ENCODE peak calls at places on chromosomes 4 and X, in eight cellular contexts. One of them, this sample, is unnamed.

GRCh38 chrX:49291615-49292337 is 11.7 kb upstream of the GAGE10 start:
- DNase-seq in fibroblast of the aortic adventitia: peak
- DNase-seq in EL: peak
- DNase-seq in Right ventricle myocardium inferior: no peak
- DNase-seq in fibroblast of pulmonary artery: peak
- DNase-seq in Jurkat, Clone E6-1: peak
- DNase-seq in HT-29: peak
- DNase-seq in BE2C: peak
- DNase-seq in this sample: peak

GRCh38 chr4:8260656-8261111 is 8.9 kb upstream of the HTRA3 start:
- DNase-seq in fibroblast of the aortic adventitia: peak
- DNase-seq in EL: peak
- DNase-seq in Right ventricle myocardium inferior: no peak
- DNase-seq in fibroblast of pulmonary artery: peak
- DNase-seq in Jurkat, Clone E6-1: no peak
- DNase-seq in HT-29: no peak
- DNase-seq in BE2C: peak
- DNase-seq in this sample: peak

GRCh38 chrX:55907968-55908607 is 190.5 kb downstream of the RRAGB start:
- DNase-seq in fibroblast of the aortic adventitia: no peak
- DNase-seq in EL: peak
- DNase-seq in Right ventricle myocardium inferior: peak
- DNase-seq in fibroblast of pulmonary artery: peak
- DNase-seq in Jurkat, Clone E6-1: peak
- DNase-seq in HT-29: peak
- DNase-seq in BE2C: peak
- DNase-seq in this sample: peak

GRCh38 chr4:7597281-7597680 is 162.6 kb upstream of the PSAPL1 start:
- DNase-seq in fibroblast of the aortic adventitia: no peak
- DNase-seq in EL: no peak
- DNase-seq in Right ventricle myocardium inferior: no peak
- DNase-seq in fibroblast of pulmonary artery: no peak
- DNase-seq in Jurkat, Clone E6-1: no peak
- DNase-seq in HT-29: no peak
- DNase-seq in BE2C: no peak
- DNase-seq in this sample: no peak

GRCh38 chrX:49192722-49193328 is 6.7 kb upstream of the PRICKLE3 start:
- DNase-seq in fibroblast of the aortic adventitia: peak
- DNase-seq in EL: no peak
- DNase-seq in Right ventricle myocardium inferior: no peak
- DNase-seq in fibroblast of pulmonary artery: peak
- DNase-seq in Jurkat, Clone E6-1: peak
- DNase-seq in HT-29: peak
- DNase-seq in BE2C: peak
- DNase-seq in this sample: peak

GRCh38 chrX:56783996-56784620 is 55.1 kb downstream of the NBDY start:
- DNase-seq in fibroblast of the aortic adventitia: no peak
- DNase-seq in EL: no peak
- DNase-seq in Right ventricle myocardium inferior: no peak
- DNase-seq in fibroblast of pulmonary artery: no peak
- DNase-seq in Jurkat, Clone E6-1: no peak
- DNase-seq in HT-29: no peak
- DNase-seq in BE2C: no peak
- DNase-seq in this sample: no peak

GRCh38 chr4:73776363-73776762 is 36.0 kb downstream of the CXCL8 start:
- DNase-seq in fibroblast of the aortic adventitia: peak
- DNase-seq in EL: peak
- DNase-seq in Right ventricle myocardium inferior: no peak
- DNase-seq in fibroblast of pulmonary artery: peak
- DNase-seq in Jurkat, Clone E6-1: no peak
- DNase-seq in HT-29: peak
- DNase-seq in BE2C: no peak
- DNase-seq in this sample: peak

GRCh38 chr4:33357121-33357520 is 2637.0 kb downstream of the PCDH7 start:
- DNase-seq in fibroblast of the aortic adventitia: no peak
- DNase-seq in EL: no peak
- DNase-seq in Right ventricle myocardium inferior: no peak
- DNase-seq in fibroblast of pulmonary artery: peak
- DNase-seq in Jurkat, Clone E6-1: no peak
- DNase-seq in HT-29: no peak
- DNase-seq in BE2C: no peak
- DNase-seq in this sample: no peak

GRCh38 chr4:120704529-120704928 is 218.0 kb downstream of the PRDM5 start:
- DNase-seq in fibroblast of the aortic adventitia: no peak
- DNase-seq in EL: no peak
- DNase-seq in Right ventricle myocardium inferior: no peak
- DNase-seq in fibroblast of pulmonary artery: no peak
- DNase-seq in Jurkat, Clone E6-1: no peak
- DNase-seq in HT-29: no peak
- DNase-seq in BE2C: no peak
- DNase-seq in this sample: no peak

GRCh38 chr4:3316146-3316545 is 23.3 kb downstream of the RGS12 start:
- DNase-seq in fibroblast of the aortic adventitia: no peak
- DNase-seq in EL: no peak
- DNase-seq in Right ventricle myocardium inferior: no peak
- DNase-seq in fibroblast of pulmonary artery: no peak
- DNase-seq in Jurkat, Clone E6-1: no peak
- DNase-seq in HT-29: no peak
- DNase-seq in BE2C: peak
- DNase-seq in this sample: no peak

GRCh38 chrX:86078650-86079049 is 31.3 kb upstream of the CHM start:
- DNase-seq in fibroblast of the aortic adventitia: peak
- DNase-seq in EL: no peak
- DNase-seq in Right ventricle myocardium inferior: no peak
- DNase-seq in fibroblast of pulmonary artery: peak
- DNase-seq in Jurkat, Clone E6-1: no peak
- DNase-seq in HT-29: no peak
- DNase-seq in BE2C: no peak
- DNase-seq in this sample: no peak

GRCh38 chrX:43881410-43882293 is 598 bp downstream of the MAOB start:
- DNase-seq in fibroblast of the aortic adventitia: no peak
- DNase-seq in EL: no peak
- DNase-seq in Right ventricle myocardium inferior: no peak
- DNase-seq in fibroblast of pulmonary artery: no peak
- DNase-seq in Jurkat, Clone E6-1: no peak
- DNase-seq in HT-29: no peak
- DNase-seq in BE2C: no peak
- DNase-seq in this sample: no peak

GRCh38 chr4:186243331-186243730 is 16.0 kb downstream of the KLKB1 start:
- DNase-seq in fibroblast of the aortic adventitia: no peak
- DNase-seq in EL: no peak
- DNase-seq in Right ventricle myocardium inferior: no peak
- DNase-seq in fibroblast of pulmonary artery: no peak
- DNase-seq in Jurkat, Clone E6-1: no peak
- DNase-seq in HT-29: no peak
- DNase-seq in BE2C: no peak
- DNase-seq in this sample: no peak

GRCh38 chr4:7431696-7432530 is 2.8 kb downstream of the PSAPL1 start:
- DNase-seq in fibroblast of the aortic adventitia: no peak
- DNase-seq in EL: no peak
- DNase-seq in Right ventricle myocardium inferior: no peak
- DNase-seq in fibroblast of pulmonary artery: no peak
- DNase-seq in Jurkat, Clone E6-1: no peak
- DNase-seq in HT-29: no peak
- DNase-seq in BE2C: no peak
- DNase-seq in this sample: no peak

GRCh38 chr4:80434238-80434637 is 98.7 kb downstream of the CFAP299 start:
- DNase-seq in fibroblast of the aortic adventitia: peak
- DNase-seq in EL: peak
- DNase-seq in Right ventricle myocardium inferior: no peak
- DNase-seq in fibroblast of pulmonary artery: peak
- DNase-seq in Jurkat, Clone E6-1: no peak
- DNase-seq in HT-29: no peak
- DNase-seq in BE2C: no peak
- DNase-seq in this sample: peak

GRCh38 chrX:14676431-14676830 is 147.1 kb downstream of the GLRA2 start:
- DNase-seq in fibroblast of the aortic adventitia: no peak
- DNase-seq in EL: peak
- DNase-seq in Right ventricle myocardium inferior: no peak
- DNase-seq in fibroblast of pulmonary artery: peak
- DNase-seq in Jurkat, Clone E6-1: no peak
- DNase-seq in HT-29: no peak
- DNase-seq in BE2C: no peak
- DNase-seq in this sample: no peak

GRCh38 chrX:17441965-17442364 is 67.0 kb downstream of the NHS start:
- DNase-seq in fibroblast of the aortic adventitia: peak
- DNase-seq in EL: peak
- DNase-seq in Right ventricle myocardium inferior: no peak
- DNase-seq in fibroblast of pulmonary artery: peak
- DNase-seq in Jurkat, Clone E6-1: no peak
- DNase-seq in HT-29: no peak
- DNase-seq in BE2C: no peak
- DNase-seq in this sample: peak

GRCh38 chrX:79096339-79096638 is 48.2 kb upstream of the GPR174 start:
- DNase-seq in fibroblast of the aortic adventitia: no peak
- DNase-seq in EL: no peak
- DNase-seq in Right ventricle myocardium inferior: no peak
- DNase-seq in fibroblast of pulmonary artery: no peak
- DNase-seq in Jurkat, Clone E6-1: peak
- DNase-seq in HT-29: no peak
- DNase-seq in BE2C: no peak
- DNase-seq in this sample: no peak

GRCh38 chrX:123424546-123424945 is 240.5 kb downstream of the GRIA3 start:
- DNase-seq in fibroblast of the aortic adventitia: peak
- DNase-seq in EL: peak
- DNase-seq in Right ventricle myocardium inferior: no peak
- DNase-seq in fibroblast of pulmonary artery: peak
- DNase-seq in Jurkat, Clone E6-1: no peak
- DNase-seq in HT-29: no peak
- DNase-seq in BE2C: no peak
- DNase-seq in this sample: peak

GRCh38 chr4:665751-666435 is 8.2 kb downstream of the ATP5ME start:
- DNase-seq in fibroblast of the aortic adventitia: no peak
- DNase-seq in EL: no peak
- DNase-seq in Right ventricle myocardium inferior: peak
- DNase-seq in fibroblast of pulmonary artery: no peak
- DNase-seq in Jurkat, Clone E6-1: no peak
- DNase-seq in HT-29: no peak
- DNase-seq in BE2C: no peak
- DNase-seq in this sample: no peak

GRCh38 chrX:129490330-129490729 is 33.0 kb downstream of the SMARCA1 start:
- DNase-seq in fibroblast of the aortic adventitia: no peak
- DNase-seq in EL: no peak
- DNase-seq in Right ventricle myocardium inferior: no peak
- DNase-seq in fibroblast of pulmonary artery: no peak
- DNase-seq in Jurkat, Clone E6-1: no peak
- DNase-seq in HT-29: no peak
- DNase-seq in BE2C: no peak
- DNase-seq in this sample: no peak

GRCh38 chrX:130725519-130725918 is 177.5 kb downstream of the ENOX2 start:
- DNase-seq in fibroblast of the aortic adventitia: peak
- DNase-seq in EL: no peak
- DNase-seq in Right ventricle myocardium inferior: no peak
- DNase-seq in fibroblast of pulmonary artery: no peak
- DNase-seq in Jurkat, Clone E6-1: no peak
- DNase-seq in HT-29: no peak
- DNase-seq in BE2C: no peak
- DNase-seq in this sample: peak

GRCh38 chr4:138034871-138035270 is 207.3 kb downstream of the SLC7A11 start:
- DNase-seq in fibroblast of the aortic adventitia: peak
- DNase-seq in EL: peak
- DNase-seq in Right ventricle myocardium inferior: no peak
- DNase-seq in fibroblast of pulmonary artery: peak
- DNase-seq in Jurkat, Clone E6-1: no peak
- DNase-seq in HT-29: no peak
- DNase-seq in BE2C: no peak
- DNase-seq in this sample: peak